ENCODE peak calls at places on chromosomes 4 and X, in four cellular contexts. E is hepatocyte, L is IMR-90, Q is H9. G is an unnamed sample.

GRCh38 chrX:75074475-75074874 is 81.6 kb downstream of the ABCB7 start:
- DNase-seq in E (no peak), L (no peak), Q (no peak), G (no peak)

GRCh38 chrX:154021131-154021611 is 1.5 kb upstream of the IRAK1 start:
- DNase-seq in Q (no peak), E (no peak), L (peak), G (no peak)

GRCh38 chr4:168612435-168613139 is 115.7 kb downstream of the PALLD start:
- DNase-seq in Q (no peak), L (peak), E (no peak), G (no peak)

GRCh38 chr4:18202510-18202909 is 181.0 kb upstream of the LCORL start:
- DNase-seq in E (no peak), L (no peak), Q (no peak), G (no peak)

GRCh38 chr4:87405421-87405820 is 14.4 kb upstream of the HSD17B11 start:
- DNase-seq in Q (no peak), L (no peak), E (no peak), G (no peak)

GRCh38 chr4:244471-244870 is 60.8 kb downstream of the ZNF732 start:
- DNase-seq in L (no peak), Q (peak), E (peak), G (peak)

GRCh38 chrX:126165721-126166401 is at the start of gene DCAF12L2:
- DNase-seq in E (peak), Q (peak), L (no peak), G (no peak)

GRCh38 chrX:17527135-17527701 is 152.2 kb downstream of the NHS start:
- DNase-seq in E (no peak), L (peak), Q (no peak), G (no peak)

GRCh38 chrX:150980711-150981110 is 2.4 kb upstream of the HMGB3 start:
- DNase-seq in E (no peak), L (no peak), Q (no peak), G (no peak)

GRCh38 chr4:85005865-85006377 is 39.4 kb upstream of the WDFY3 start:
- DNase-seq in L (peak), Q (no peak), E (no peak), G (no peak)

GRCh38 chr4:76751612-76752343 is 146.2 kb downstream of the SOWAHB start:
- DNase-seq in L (no peak), Q (no peak), E (no peak), G (no peak)

GRCh38 chrX:18900401-18900976 is 83.4 kb downstream of the PHKA2 start:
- DNase-seq in E (no peak), Q (no peak), L (no peak), G (no peak)

GRCh38 chrX:50691820-50692219 is 122.2 kb downstream of the SHROOM4 start:
- DNase-seq in L (peak), E (peak), Q (peak), G (peak)

GRCh38 chr4:151143162-151143561 is 43.7 kb downstream of the RPS3A start:
- DNase-seq in Q (no peak), E (no peak), L (no peak), G (no peak)

GRCh38 chrX:150150081-150150779 is 211.9 kb upstream of the EOLA2 start:
- DNase-seq in L (no peak), Q (no peak), E (no peak), G (no peak)

GRCh38 chrX:9148626-9149385 is 114.9 kb upstream of the FAM9B start:
- DNase-seq in Q (peak), L (peak), E (no peak), G (no peak)

GRCh38 chr4:22515145-22515887 is 550 bp downstream of the ADGRA3 start:
- DNase-seq in E (peak), L (peak), Q (peak), G (peak)

GRCh38 chr4:6535329-6535692 is 39.7 kb upstream of the MAN2B2 start:
- DNase-seq in Q (no peak), E (no peak), L (no peak), G (no peak)

GRCh38 chrX:20412871-20413486 is 146.3 kb upstream of the RPS6KA3 start:
- DNase-seq in E (no peak), L (no peak), Q (no peak), G (no peak)

GRCh38 chrX:104166735-104167436 is 633 bp downstream of the FAM199X start:
- DNase-seq in Q (no peak), L (no peak), E (no peak), G (no peak)

GRCh38 chr4:72397314-72397713 is 171.7 kb downstream of the ADAMTS3 start:
- DNase-seq in Q (no peak), E (peak), L (no peak), G (no peak)

GRCh38 chr4:20203508-20203907 is 48.2 kb upstream of the SLIT2 start:
- DNase-seq in L (peak), E (no peak), Q (no peak), G (no peak)

GRCh38 chr4:112075129-112075753 is 70.0 kb upstream of the FAM241A start:
- DNase-seq in L (peak), E (peak), Q (peak), G (peak)

GRCh38 chr4:53688186-53688790 is 97.0 kb upstream of the LNX1 start:
- DNase-seq in Q (no peak), L (peak), E (peak), G (peak)

GRCh38 chr4:85170241-85170640 is 203.8 kb upstream of the WDFY3 start:
- DNase-seq in E (no peak), L (no peak), Q (no peak), G (no peak)

GRCh38 chr4:6689506-6689960 is 4.1 kb upstream of the S100P start:
- DNase-seq in Q (peak), E (peak), L (no peak), G (no peak)

DNA sequence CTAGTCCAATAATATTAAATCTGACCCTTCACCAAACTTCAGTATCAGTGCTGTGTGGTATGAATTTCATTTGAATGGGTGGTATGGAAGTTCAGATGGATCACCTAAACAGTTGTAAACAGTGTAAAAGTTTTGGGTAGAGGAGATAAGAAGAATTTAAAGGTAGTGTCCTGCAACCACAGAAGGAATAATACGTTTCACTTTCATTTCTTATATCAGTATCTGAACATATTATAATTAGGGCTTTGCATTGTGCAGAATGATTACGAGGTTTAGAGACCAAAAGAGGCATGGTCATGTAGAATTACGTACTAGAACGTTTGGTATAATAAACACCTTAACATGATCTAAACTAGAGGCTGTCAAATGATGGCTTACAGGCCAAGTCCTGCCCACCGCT is 116.1 kb downstream of the PDLIM5 start:
- DNase-seq in E (no peak), Q (no peak), L (no peak), G (peak)
- H3K27ac ChIP-seq in E (no peak), Q (no peak), L (no peak), G (no peak)

GRCh38 chr4:100166297-100167034 is 23.8 kb downstream of the DDIT4L start:
- DNase-seq in L (no peak), E (no peak), Q (no peak), G (no peak)

GRCh38 chr4:100168521-100168920 is 21.7 kb downstream of the DDIT4L start:
- DNase-seq in L (peak), E (no peak), Q (no peak), G (no peak)

GRCh38 chr4:100162027-100162685 is 28.1 kb downstream of the DDIT4L start:
- DNase-seq in E (no peak), Q (no peak), L (no peak), G (peak)

GRCh38 chr4:100164808-100165760 is 25.2 kb downstream of the DDIT4L start:
- DNase-seq in E (no peak), L (no peak), Q (no peak), G (no peak)

DNA sequence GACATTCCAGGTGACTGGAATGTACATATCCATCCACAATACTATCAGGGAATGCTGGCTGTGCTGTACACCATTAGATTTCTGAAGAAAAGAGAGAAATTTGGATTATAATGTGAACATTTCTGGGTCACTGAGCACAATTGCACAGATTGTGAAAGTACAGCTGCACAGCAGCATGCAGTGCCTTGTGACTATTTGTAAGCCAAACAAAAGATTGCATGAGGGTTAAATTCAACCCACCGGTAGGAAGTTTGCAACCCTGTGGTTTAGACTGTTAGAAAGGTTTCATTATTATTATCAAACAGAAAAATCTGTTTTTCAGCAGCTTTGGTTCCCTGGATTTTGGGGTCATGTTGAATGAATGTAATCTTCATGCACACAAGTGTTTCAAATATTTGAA is 24.5 kb downstream of the DDIT4L start:
- DNase-seq in Q (no peak), E (no peak), L (peak), G (no peak)
- H3K4me2 ChIP-seq in Q (no peak), E (no peak), L (no peak), G (no peak)

GRCh38 chr4:9709724-9710123 is 71.7 kb upstream of the DRD5 start:
- DNase-seq in L (no peak), Q (no peak), E (no peak), G (no peak)
- H3K27ac ChIP-seq in L (no peak), Q (no peak), E (no peak), G (no peak)

GRCh38 chrX:49164589-49165360 is 2.2 kb downstream of the MAGIX start:
- DNase-seq in Q (no peak), L (no peak), E (no peak), G (no peak)

GRCh38 chrX:49160908-49161307 is 1.6 kb upstream of the MAGIX start:
- DNase-seq in L (no peak), Q (no peak), E (no peak), G (no peak)

GRCh38 chrX:49162620-49163019 is at the start of gene MAGIX:
- DNase-seq in Q (peak), E (no peak), L (no peak), G (no peak)

GRCh38 chrX:49165901-49166881 is 3.6 kb downstream of the MAGIX start:
- DNase-seq in E (peak), Q (peak), L (peak), G (peak)

DNA sequence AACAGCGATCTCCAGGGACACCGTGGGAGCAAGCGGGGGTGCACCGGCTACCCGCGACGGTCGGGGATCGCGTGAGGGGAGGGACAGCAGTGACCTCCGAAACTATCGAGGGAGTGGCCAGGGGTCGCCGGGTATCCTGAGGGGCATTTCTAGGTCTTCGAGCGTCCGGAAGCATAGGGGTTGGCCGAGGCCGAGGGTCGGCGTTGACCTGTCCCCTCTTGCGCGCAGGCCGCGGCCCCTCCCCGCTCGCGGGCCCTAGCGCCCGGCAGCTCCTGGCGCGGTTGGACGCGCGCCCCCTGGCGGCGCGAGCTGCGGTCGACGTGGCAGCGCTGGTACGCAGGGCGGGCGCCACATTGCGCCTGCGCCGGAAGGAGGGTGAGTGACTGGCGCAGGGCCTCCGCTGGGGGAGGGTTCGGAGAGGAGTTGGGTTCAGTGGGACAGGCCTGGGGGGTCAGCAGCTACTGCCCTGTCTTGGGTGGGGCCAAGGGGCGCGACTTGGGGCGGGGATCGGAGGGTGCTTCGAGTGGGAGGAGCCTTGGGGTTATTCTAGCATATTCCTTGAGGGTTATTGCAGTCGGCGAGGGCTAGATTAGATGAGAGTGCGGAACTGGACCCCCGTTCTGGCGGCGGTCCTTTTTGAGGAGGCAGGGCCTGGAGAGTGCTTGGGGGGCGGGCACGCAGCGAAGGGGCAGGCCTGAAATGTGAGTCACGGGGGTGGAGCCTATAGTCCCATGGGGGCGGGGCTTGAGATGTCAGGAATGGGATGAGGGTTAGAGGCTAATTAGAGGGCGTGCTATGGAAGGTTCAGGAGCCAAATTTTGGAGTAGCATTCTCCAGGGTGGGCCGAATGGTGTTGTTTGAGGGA is 1.2 kb downstream of the MAGIX start:
- DNase-seq in Q (peak), L (peak), E (peak), G (peak)
- H3K4me2 ChIP-seq in Q (peak), L (peak), E (peak), G (peak)

GRCh38 chrX:15758140-15758539 is 20.1 kb downstream of the CA5B start:
- DNase-seq in E (no peak), Q (no peak), L (no peak), G (no peak)

GRCh38 chrX:15750611-15751159 is 12.6 kb downstream of the CA5B start:
- DNase-seq in L (no peak), Q (no peak), E (no peak), G (no peak)

GRCh38 chrX:15749642-15750610 is 11.9 kb downstream of the CA5B start:
- DNase-seq in L (peak), E (no peak), Q (no peak), G (peak)

GRCh38 chrX:15751160-15751819 is 13.2 kb downstream of the CA5B start:
- DNase-seq in Q (no peak), E (peak), L (peak), G (no peak)

DNA sequence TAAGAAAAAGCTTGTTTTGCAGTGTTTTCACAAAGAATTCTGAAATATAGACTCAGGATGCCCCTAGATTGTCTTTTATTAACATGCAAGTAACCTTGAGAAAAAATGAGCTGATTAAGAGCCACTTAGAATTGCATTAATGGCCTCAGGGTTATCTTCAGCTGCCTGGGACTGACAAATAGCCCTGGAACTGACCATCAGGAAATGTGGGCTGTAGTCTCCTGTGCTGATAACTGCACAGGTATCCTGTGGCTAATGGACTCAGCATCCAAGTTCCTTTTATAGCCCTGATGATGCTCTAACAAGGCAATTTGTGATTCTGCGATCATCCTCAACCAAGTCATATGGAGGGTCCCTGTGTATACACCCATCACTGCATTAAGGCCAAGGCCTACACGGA is 17.0 kb downstream of the CA5B start:
- DNase-seq in L (no peak), Q (no peak), E (no peak), G (no peak)
- H3K27ac ChIP-seq in L (no peak), Q (no peak), E (no peak), G (no peak)

GRCh38 chr4:113147498-113148231 is 98.2 kb downstream of the ANK2 start:
- DNase-seq in L (no peak), Q (no peak), E (peak), G (no peak)
- H3K4me2 ChIP-seq in L (no peak), Q (no peak), E (peak), G (peak)

GRCh38 chr4:152590179-152591031 is 54.5 kb upstream of the FBXW7 start:
- DNase-seq in Q (no peak), L (peak), E (peak), G (no peak)
- H3K27ac ChIP-seq in Q (no peak), L (no peak), E (peak), G (no peak)

GRCh38 chr4:153113838-153114105 is 90.5 kb upstream of the TRIM2 start:
- DNase-seq in Q (no peak), E (no peak), L (no peak), G (no peak)
- H3K4me2 ChIP-seq in Q (no peak), E (no peak), L (no peak), G (peak)

GRCh38 chr4:122857160-122857559 is 30.5 kb downstream of the FGF2 start:
- DNase-seq in E (no peak), L (no peak), Q (no peak), G (no peak)

GRCh38 chr4:122851568-122851967 is 24.9 kb downstream of the FGF2 start:
- DNase-seq in L (no peak), E (no peak), Q (no peak), G (no peak)

GRCh38 chr4:122855491-122855890 is 28.9 kb downstream of the FGF2 start:
- DNase-seq in E (no peak), Q (no peak), L (no peak), G (peak)

GRCh38 chr4:122854444-122854843 is 27.8 kb downstream of the FGF2 start:
- DNase-seq in E (no peak), L (no peak), Q (no peak), G (no peak)

DNA sequence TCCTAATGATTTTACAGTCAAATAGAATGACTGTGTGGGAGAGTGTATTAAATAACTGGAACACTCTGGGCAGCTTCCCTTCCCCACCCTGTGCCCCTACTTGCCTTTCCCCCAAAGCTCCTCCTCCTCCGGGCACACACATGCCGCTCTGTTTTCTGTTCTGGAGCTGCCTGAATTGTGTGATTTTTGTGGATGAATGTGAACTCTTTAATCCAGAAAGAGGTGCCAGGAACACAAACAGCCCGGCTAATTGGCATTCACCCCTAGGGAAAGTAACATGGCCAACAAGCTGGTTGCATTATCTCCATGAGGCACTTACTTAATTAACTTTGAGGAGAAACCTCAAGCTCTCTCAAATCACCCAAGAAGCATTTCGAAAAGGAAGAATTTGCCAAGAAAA is 28.2 kb downstream of the FGF2 start:
- DNase-seq in L (no peak), E (no peak), Q (no peak), G (no peak)
- H3K27ac ChIP-seq in L (no peak), E (no peak), Q (no peak), G (no peak)

G was measured in MM.1S.